ENCODE peak calls at places on chromosomes 6 and 20, in six cellular contexts. One of them, this sample, is unnamed.

GRCh38 chr6:99613705-99614429 is 7.2 kb downstream of the PRDM13 start:
- DNase-seq in GM13977: peak; percentile 73
- DNase-seq in breast epithelium: no peak
- DNase-seq in lower lobe of right lung: peak; percentile 46
- DNase-seq in brain microvascular endothelial cell: no peak
- DNase-seq in tibial artery: no peak
- DNase-seq in this sample: peak; percentile 63

GRCh38 chr6:31690231-31691077 is 9.6 kb upstream of the LY6G5C start:
- DNase-seq in lower lobe of right lung: no peak
- DNase-seq in brain microvascular endothelial cell: no peak
- DNase-seq in breast epithelium: no peak
- DNase-seq in tibial artery: no peak
- DNase-seq in GM13977: no peak
- DNase-seq in this sample: no peak

GRCh38 chr6:160391419-160392116 is 43.4 kb downstream of the SLC22A3 start:
- DNase-seq in lower lobe of right lung: no peak
- DNase-seq in tibial artery: no peak
- DNase-seq in GM13977: no peak
- DNase-seq in breast epithelium: no peak
- DNase-seq in brain microvascular endothelial cell: peak; percentile 79
- DNase-seq in this sample: no peak

GRCh38 chr6:72784581-72784980 is 162.7 kb downstream of the KCNQ5 start:
- DNase-seq in tibial artery: no peak
- DNase-seq in brain microvascular endothelial cell: peak; percentile 26
- DNase-seq in lower lobe of right lung: no peak
- DNase-seq in GM13977: no peak
- DNase-seq in breast epithelium: no peak
- DNase-seq in this sample: no peak

GRCh38 chr20:33169176-33169794 is 1.3 kb downstream of the BPIFA2 start:
- DNase-seq in lower lobe of right lung: no peak
- DNase-seq in brain microvascular endothelial cell: peak; percentile 8
- DNase-seq in tibial artery: no peak
- DNase-seq in GM13977: no peak
- DNase-seq in breast epithelium: no peak
- DNase-seq in this sample: no peak

GRCh38 chr6:18259675-18260447 is 4.5 kb downstream of the DEK start:
- DNase-seq in breast epithelium: no peak
- DNase-seq in brain microvascular endothelial cell: no peak
- DNase-seq in tibial artery: no peak
- DNase-seq in lower lobe of right lung: no peak
- DNase-seq in GM13977: no peak
- DNase-seq in this sample: no peak

GRCh38 chr6:131602913-131603312 is 25.1 kb downstream of the MED23 start:
- DNase-seq in brain microvascular endothelial cell: peak; percentile 90
- DNase-seq in lower lobe of right lung: no peak
- DNase-seq in breast epithelium: no peak
- DNase-seq in tibial artery: no peak
- DNase-seq in GM13977: no peak
- DNase-seq in this sample: no peak

GRCh38 chr6:108714012-108714773 is 134.0 kb upstream of the ARMC2 start:
- DNase-seq in GM13977: no peak
- DNase-seq in lower lobe of right lung: no peak
- DNase-seq in tibial artery: peak; percentile 55
- DNase-seq in breast epithelium: no peak
- DNase-seq in brain microvascular endothelial cell: peak; percentile 14
- DNase-seq in this sample: no peak

GRCh38 chr20:25706793-25707192 is 10.1 kb upstream of the ZNF337 start:
- DNase-seq in tibial artery: no peak
- DNase-seq in breast epithelium: no peak
- DNase-seq in brain microvascular endothelial cell: no peak
- DNase-seq in lower lobe of right lung: no peak
- DNase-seq in GM13977: no peak
- DNase-seq in this sample: no peak

GRCh38 chr6:47182291-47182957 is 127.3 kb downstream of the TNFRSF21 start:
- DNase-seq in brain microvascular endothelial cell: no peak
- DNase-seq in breast epithelium: no peak
- DNase-seq in GM13977: no peak
- DNase-seq in lower lobe of right lung: peak; percentile 52
- DNase-seq in tibial artery: no peak
- DNase-seq in this sample: no peak

GRCh38 chr6:106964099-106964498 is 10.4 kb downstream of the CD24 start:
- DNase-seq in tibial artery: no peak
- DNase-seq in breast epithelium: no peak
- DNase-seq in lower lobe of right lung: no peak
- DNase-seq in brain microvascular endothelial cell: no peak
- DNase-seq in GM13977: no peak
- DNase-seq in this sample: no peak

GRCh38 chr6:106967936-106968555 is 6.5 kb downstream of the CD24 start:
- DNase-seq in lower lobe of right lung: no peak
- DNase-seq in GM13977: no peak
- DNase-seq in brain microvascular endothelial cell: no peak
- DNase-seq in breast epithelium: no peak
- DNase-seq in tibial artery: no peak
- DNase-seq in this sample: no peak

GRCh38 chr6:106966671-106967522 is 7.6 kb downstream of the CD24 start:
- DNase-seq in tibial artery: no peak
- DNase-seq in lower lobe of right lung: no peak
- DNase-seq in brain microvascular endothelial cell: no peak
- DNase-seq in breast epithelium: no peak
- DNase-seq in GM13977: no peak
- DNase-seq in this sample: no peak

GRCh38 chr6:106964954-106965353 is 9.6 kb downstream of the CD24 start:
- DNase-seq in brain microvascular endothelial cell: no peak
- DNase-seq in breast epithelium: no peak
- DNase-seq in tibial artery: no peak
- DNase-seq in GM13977: no peak
- DNase-seq in lower lobe of right lung: no peak
- DNase-seq in this sample: no peak

GRCh38 chr6:106966229-106966628 is 8.3 kb downstream of the CD24 start:
- DNase-seq in tibial artery: no peak
- DNase-seq in breast epithelium: no peak
- DNase-seq in brain microvascular endothelial cell: no peak
- DNase-seq in lower lobe of right lung: no peak
- DNase-seq in GM13977: no peak
- DNase-seq in this sample: no peak
- TF ChIP-seq CTCF in tibial artery: no peak
- TF ChIP-seq CTCF in breast epithelium: no peak
- TF ChIP-seq CTCF in brain microvascular endothelial cell: peak; percentile 9
- TF ChIP-seq CTCF in lower lobe of right lung: no peak
- TF ChIP-seq CTCF in GM13977: no peak
- TF ChIP-seq CTCF in this sample: no peak

GRCh38 chr6:168217880-168218537 is 101.6 kb downstream of the DACT2 start:
- DNase-seq in breast epithelium: no peak
- DNase-seq in brain microvascular endothelial cell: no peak
- DNase-seq in tibial artery: no peak
- DNase-seq in GM13977: no peak
- DNase-seq in lower lobe of right lung: no peak
- DNase-seq in this sample: no peak
- TF ChIP-seq CTCF in breast epithelium: no peak
- TF ChIP-seq CTCF in brain microvascular endothelial cell: no peak
- TF ChIP-seq CTCF in tibial artery: no peak
- TF ChIP-seq CTCF in GM13977: no peak
- TF ChIP-seq CTCF in lower lobe of right lung: no peak
- TF ChIP-seq CTCF in this sample: no peak

GRCh38 chr6:4405609-4406212 is 270.3 kb upstream of the ECI2 start:
- DNase-seq in brain microvascular endothelial cell: no peak
- DNase-seq in lower lobe of right lung: no peak
- DNase-seq in breast epithelium: no peak
- DNase-seq in tibial artery: no peak
- DNase-seq in GM13977: no peak
- DNase-seq in this sample: no peak
- TF ChIP-seq CTCF in brain microvascular endothelial cell: no peak
- TF ChIP-seq CTCF in lower lobe of right lung: no peak
- TF ChIP-seq CTCF in breast epithelium: no peak
- TF ChIP-seq CTCF in tibial artery: no peak
- TF ChIP-seq CTCF in GM13977: no peak
- TF ChIP-seq CTCF in this sample: no peak

GRCh38 chr20:3681931-3682820 is at the start of gene ADAM33:
- DNase-seq in tibial artery: no peak
- DNase-seq in brain microvascular endothelial cell: no peak
- DNase-seq in GM13977: no peak
- DNase-seq in breast epithelium: no peak
- DNase-seq in lower lobe of right lung: no peak
- DNase-seq in this sample: no peak
- TF ChIP-seq CTCF in tibial artery: no peak
- TF ChIP-seq CTCF in brain microvascular endothelial cell: no peak
- TF ChIP-seq CTCF in GM13977: no peak
- TF ChIP-seq CTCF in breast epithelium: no peak
- TF ChIP-seq CTCF in lower lobe of right lung: no peak
- TF ChIP-seq CTCF in this sample: no peak

DNA sequence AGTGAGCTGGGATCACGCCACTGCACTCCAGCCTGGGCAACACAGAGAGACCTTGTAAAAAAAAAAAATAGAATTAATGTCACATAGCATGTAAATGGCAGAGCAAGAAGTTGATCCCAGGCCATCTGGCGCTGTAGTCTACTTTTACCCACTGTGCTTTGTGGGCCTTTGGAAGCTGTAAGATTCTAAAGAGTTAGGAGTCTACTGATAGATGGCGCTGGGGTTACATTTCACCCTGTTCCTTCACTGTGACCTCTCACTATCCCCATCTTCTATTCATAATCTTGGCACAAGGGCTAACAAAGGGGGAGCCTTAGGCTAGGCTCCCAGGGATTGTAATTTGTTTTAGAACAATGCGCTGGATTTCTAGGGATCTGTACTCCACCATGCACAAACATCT is 24.4 kb downstream of the SIRPD start:
- DNase-seq in breast epithelium: no peak
- DNase-seq in lower lobe of right lung: no peak
- DNase-seq in GM13977: no peak
- DNase-seq in tibial artery: no peak
- DNase-seq in brain microvascular endothelial cell: no peak
- DNase-seq in this sample: no peak
- TF ChIP-seq CTCF in breast epithelium: no peak
- TF ChIP-seq CTCF in lower lobe of right lung: no peak
- TF ChIP-seq CTCF in GM13977: peak; percentile 8
- TF ChIP-seq CTCF in tibial artery: no peak
- TF ChIP-seq CTCF in brain microvascular endothelial cell: no peak
- TF ChIP-seq CTCF in this sample: peak; percentile 7

GRCh38 chr20:63578224-63579016 is 4.4 kb upstream of the HELZ2 start:
- DNase-seq in breast epithelium: no peak
- DNase-seq in tibial artery: no peak
- DNase-seq in lower lobe of right lung: no peak
- DNase-seq in GM13977: no peak
- DNase-seq in brain microvascular endothelial cell: no peak
- DNase-seq in this sample: no peak
- TF ChIP-seq CTCF in breast epithelium: no peak
- TF ChIP-seq CTCF in tibial artery: no peak
- TF ChIP-seq CTCF in lower lobe of right lung: no peak
- TF ChIP-seq CTCF in GM13977: peak; percentile 2
- TF ChIP-seq CTCF in brain microvascular endothelial cell: no peak
- TF ChIP-seq CTCF in this sample: peak; percentile 22